ENCODE peak calls at places on chromosomes 12 and 14, in six cellular contexts. R is MM.1S; M is left ventricle myocardium inferior; G is CD4-positive, alpha-beta memory T cell; O is spleen; A is cardiac muscle cell. C is an unnamed sample. For H3K4me1, the result is how much of the 10 kb centered on the place peaks cover.

GRCh38 chr14:75812592-75812991 is 151.5 kb downstream of the TTLL5 start:
- DNase-seq in A (no peak), R (no peak), O (no peak), M (no peak), G (no peak), C (no peak)

GRCh38 chr14:95519699-95520098 is 3.2 kb upstream of the SYNE3 start:
- DNase-seq in R (no peak), M (peak), A (peak), G (peak), O (peak), C (peak)

GRCh38 chr14:66965831-66966230 is 223.4 kb upstream of the GARIN2 start:
- DNase-seq in A (no peak), G (no peak), O (no peak), M (no peak), R (no peak), C (no peak)

GRCh38 chr12:121214855-121215745 is 5.2 kb downstream of the P2RX4 start:
- DNase-seq in G (no peak), O (peak), M (no peak), A (peak), R (peak), C (peak)

GRCh38 chr14:23613242-23614070 is 22.7 kb upstream of the DHRS2 start:
- DNase-seq in M (no peak), G (no peak), O (no peak), R (no peak), A (no peak), C (no peak)

GRCh38 chr12:103801709-103802585 is 39.1 kb downstream of the NT5DC3 start:
- DNase-seq in O (no peak), G (no peak), R (no peak), A (peak), M (no peak), C (no peak)

GRCh38 chr14:75456069-75457023 is 28.5 kb downstream of the JDP2 start:
- DNase-seq in G (no peak), R (no peak), M (no peak), O (peak), A (no peak), C (no peak)

GRCh38 chr14:79659995-79660975 is 551.0 kb downstream of the DIO2 start:
- DNase-seq in O (no peak), G (no peak), M (no peak), A (no peak), R (no peak), C (no peak)

GRCh38 chr12:131209082-131210070 is 255.7 kb downstream of the ADGRD1 start:
- DNase-seq in G (no peak), A (no peak), O (peak), R (no peak), M (no peak), C (no peak)

GRCh38 chr12:3097186-3097804 is 20.1 kb downstream of the TSPAN9 start:
- DNase-seq in R (no peak), O (no peak), A (peak), M (peak), G (no peak), C (peak)

GRCh38 chr14:57486767-57487379 is 6.8 kb downstream of the CCDC198 start:
- DNase-seq in M (no peak), A (peak), G (no peak), R (peak), O (no peak), C (no peak)

GRCh38 chr12:80218925-80219714 is 119.8 kb downstream of the OTOGL start:
- DNase-seq in R (no peak), O (no peak), M (peak), A (no peak), G (no peak), C (no peak)

GRCh38 chr14:72736348-72736747 is 157.6 kb downstream of the DPF3 start:
- DNase-seq in G (no peak), A (no peak), M (no peak), R (no peak), O (no peak), C (no peak)

GRCh38 chr14:35534884-35535793 is 1.2 kb downstream of the INSM2 start:
- DNase-seq in G (peak), O (peak), M (peak), R (peak), A (peak), C (peak)

GRCh38 chr12:50212071-50212467 is 44.9 kb upstream of the CERS5 start:
- DNase-seq in O (no peak), G (no peak), R (no peak), M (no peak), A (no peak), C (no peak)

GRCh38 chr12:50214018-50214417 is 46.8 kb upstream of the CERS5 start:
- DNase-seq in A (no peak), G (no peak), R (no peak), M (no peak), O (no peak), C (no peak)

GRCh38 chr12:50215033-50215432 is 47.9 kb upstream of the CERS5 start:
- DNase-seq in A (peak), O (no peak), M (no peak), G (no peak), R (no peak), C (no peak)

GRCh38 chr12:50211392-50212070 is 44.4 kb upstream of the CERS5 start:
- DNase-seq in G (no peak), R (no peak), A (peak), M (no peak), O (no peak), C (no peak)

GRCh38 chr12:50213439-50213838 is 46.3 kb upstream of the CERS5 start:
- DNase-seq in A (no peak), O (no peak), M (no peak), R (no peak), G (no peak), C (no peak)
- H3K4me1 ChIP-seq in A (under half), O (under half), M (under half), R (under half), G (half or more), C (under half)

GRCh38 chr12:46553266-46553665 is 180.7 kb upstream of the SLC38A2 start:
- DNase-seq in R (no peak), G (no peak), A (peak), M (no peak), O (no peak), C (no peak)

GRCh38 chr12:46553911-46554310 is 181.3 kb upstream of the SLC38A2 start:
- DNase-seq in O (no peak), A (no peak), M (no peak), G (no peak), R (no peak), C (no peak)

GRCh38 chr12:46549527-46550265 is 177.1 kb upstream of the SLC38A2 start:
- DNase-seq in R (peak), G (no peak), O (no peak), A (peak), M (no peak), C (no peak)

GRCh38 chr12:46547421-46548340 is 175.1 kb upstream of the SLC38A2 start:
- DNase-seq in A (no peak), G (no peak), R (no peak), O (no peak), M (no peak), C (no peak)

DNA sequence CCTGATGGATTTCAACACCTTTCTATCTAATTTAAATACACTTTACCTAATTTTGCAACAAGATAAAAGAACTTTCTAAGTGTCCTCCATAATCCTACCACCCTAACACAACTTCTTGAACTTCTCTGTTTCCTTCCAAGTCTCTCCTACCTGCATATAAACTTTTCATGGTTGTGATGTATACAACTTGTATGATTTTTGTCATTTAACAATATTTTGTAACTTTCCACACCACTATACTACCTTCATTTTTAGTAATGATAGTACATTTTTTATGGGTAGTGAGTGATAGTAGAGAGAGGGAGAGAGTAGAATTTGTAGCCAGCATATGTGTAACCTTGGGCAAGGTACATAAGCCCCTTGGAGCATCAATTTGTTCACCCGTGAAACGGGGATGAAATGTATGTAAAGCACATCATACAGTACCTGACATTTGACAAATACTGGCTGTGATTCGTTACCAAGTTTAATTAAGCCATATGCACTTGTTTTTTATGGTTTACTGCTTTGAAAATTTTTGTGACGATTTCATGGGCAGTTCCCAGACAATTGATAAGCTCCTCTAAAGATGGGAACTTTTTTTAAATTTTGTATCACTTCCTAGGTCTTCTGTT is 177.8 kb upstream of the SLC38A2 start:
- DNase-seq in M (no peak), G (no peak), A (no peak), O (no peak), R (no peak), C (no peak)
- H3K27ac ChIP-seq in M (no peak), G (no peak), A (no peak), O (no peak), R (peak), C (no peak)

GRCh38 chr14:93042968-93043940 is 72.5 kb downstream of the ITPK1 start:
- DNase-seq in R (no peak), A (peak), O (no peak), G (no peak), M (peak), C (peak)
- H3K4me1 ChIP-seq in R (under half), A (half or more), O (half or more), G (under half), M (half or more), C (under half)

GRCh38 chr12:127810026-127810425 is 456.9 kb upstream of the TMEM132C start:
- DNase-seq in G (no peak), A (peak), O (no peak), R (no peak), M (no peak), C (no peak)
- H3K27ac ChIP-seq in G (no peak), A (no peak), O (no peak), R (no peak), M (peak), C (no peak)

DNA sequence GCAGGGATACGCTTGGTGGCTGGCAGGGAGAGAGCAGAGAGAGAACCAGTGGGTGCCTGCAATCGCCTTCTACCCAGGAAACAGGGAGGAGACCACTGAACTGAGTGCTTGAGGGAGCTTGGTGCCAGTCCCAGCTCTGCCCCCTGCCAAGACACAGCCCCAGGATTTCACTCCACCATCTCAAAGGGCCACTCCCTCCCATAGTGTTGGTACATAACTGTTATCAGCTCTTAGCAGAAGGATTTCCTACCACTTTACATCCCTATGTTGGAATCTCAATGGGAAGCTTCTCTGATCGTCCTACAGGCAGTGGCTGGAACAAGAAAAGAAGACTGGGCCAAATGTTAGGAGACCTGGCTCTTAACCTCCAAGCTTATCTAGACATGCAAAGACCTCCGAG is 157.4 kb upstream of the FOXN3 start:
- DNase-seq in G (no peak), R (no peak), O (no peak), M (no peak), A (no peak), C (no peak)
- H3K4me1 ChIP-seq in G (under half), R (under half), O (under half), M (half or more), A (under half), C (under half)

DNA sequence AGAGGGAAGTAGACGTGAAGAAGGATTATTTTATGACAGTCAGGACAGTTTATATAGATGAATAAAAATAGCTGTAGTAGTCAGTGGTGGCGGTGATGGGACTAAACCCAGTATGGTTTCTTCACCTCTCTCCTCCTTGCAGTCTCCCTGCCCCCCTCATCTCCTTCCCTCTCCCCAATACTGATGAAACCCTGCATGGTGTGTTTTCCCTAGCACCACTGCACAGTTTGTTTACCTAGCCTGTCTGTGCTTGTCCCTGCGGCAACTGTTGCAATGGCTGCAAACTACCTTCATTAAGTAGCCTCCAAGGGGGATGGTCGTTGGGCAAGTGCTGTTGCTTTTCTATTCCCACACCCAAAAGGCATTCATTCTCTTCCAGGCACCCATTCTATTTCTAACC is 14.7 kb downstream of the PCBP2 start:
- DNase-seq in A (no peak), M (no peak), G (no peak), R (no peak), O (no peak), C (no peak)
- H3K27ac ChIP-seq in A (no peak), M (peak), G (no peak), R (peak), O (no peak), C (no peak)

GRCh38 chr14:91401751-91402150 is 15.9 kb downstream of the CCDC88C start:
- DNase-seq in O (no peak), R (no peak), M (no peak), A (no peak), G (no peak), C (no peak)

GRCh38 chr14:91398192-91398591 is 19.4 kb downstream of the CCDC88C start:
- DNase-seq in R (no peak), O (no peak), G (peak), A (no peak), M (no peak), C (no peak)

GRCh38 chr14:91400696-91401095 is 16.9 kb downstream of the CCDC88C start:
- DNase-seq in M (no peak), A (peak), G (no peak), O (no peak), R (no peak), C (no peak)

GRCh38 chr14:91398707-91399106 is 18.9 kb downstream of the CCDC88C start:
- DNase-seq in A (no peak), G (peak), O (peak), R (peak), M (no peak), C (no peak)

GRCh38 chr14:91399868-91400640 is 17.6 kb downstream of the CCDC88C start:
- DNase-seq in M (no peak), G (peak), R (peak), O (peak), A (no peak), C (no peak)
- H3K4me1 ChIP-seq in M (under half), G (half or more), R (under half), O (half or more), A (under half), C (under half)

GRCh38 chr14:73741386-73741875 is 27.2 kb upstream of the PNMA1 start:
- DNase-seq in G (peak), O (peak), A (peak), R (no peak), M (peak), C (peak)
- H3K27ac ChIP-seq in G (peak), O (peak), A (peak), R (no peak), M (peak), C (peak)